ENCODE peak calls at places on chromosome 4, in four cellular contexts. T is Peyer's patch, U is K562, H is stomach. I is an unnamed sample.

GRCh38 chr4:76637704-76638361 is 202.8 kb downstream of the SHROOM3 start:
- DNase-seq in T (no peak), U (no peak), H (no peak), I (no peak)

GRCh38 chr4:87967193-87967592 is 8.3 kb upstream of the SPP1 start:
- DNase-seq in T (no peak), U (no peak), H (no peak), I (no peak)

GRCh38 chr4:77152421-77152820 is 4.6 kb upstream of the CCNG2 start:
- DNase-seq in T (no peak), U (no peak), H (no peak), I (no peak)

GRCh38 chr4:185242749-185243533 is 33.5 kb downstream of the SNX25 start:
- DNase-seq in T (no peak), U (no peak), H (no peak), I (no peak)

GRCh38 chr4:147984065-147984777 is 252.3 kb downstream of the ARHGAP10 start:
- DNase-seq in T (no peak), U (peak; percentile 74), H (no peak), I (peak; percentile 35)

GRCh38 chr4:136900706-136901105 is 631.6 kb downstream of the PCDH18 start:
- DNase-seq in T (no peak), U (no peak), H (no peak), I (no peak)

GRCh38 chr4:69377562-69377961 is 97.3 kb downstream of the UGT2B28 start:
- DNase-seq in T (no peak), U (no peak), H (no peak), I (no peak)

GRCh38 chr4:30473225-30473624 is 246.9 kb upstream of the PCDH7 start:
- DNase-seq in T (no peak), U (no peak), H (no peak), I (no peak)

GRCh38 chr4:56653461-56654237 is 27.4 kb downstream of the HOPX start:
- DNase-seq in T (no peak), U (no peak), H (no peak), I (peak; percentile 23)

GRCh38 chr4:99403380-99404194 is 31.6 kb downstream of the ADH7 start:
- DNase-seq in T (no peak), U (no peak), H (no peak), I (peak; percentile 86)

GRCh38 chr4:147828361-147828760 is 96.5 kb downstream of the ARHGAP10 start:
- DNase-seq in T (no peak), U (no peak), H (no peak), I (peak; percentile 17)

GRCh38 chr4:77001907-77002306 is 52.4 kb downstream of the SEPTIN11 start:
- DNase-seq in T (no peak), U (no peak), H (no peak), I (no peak)

GRCh38 chr4:77465271-77465670 is 140.3 kb upstream of the CXCL13 start:
- DNase-seq in T (no peak), U (no peak), H (peak; percentile 62), I (peak; percentile 51)

GRCh38 chr4:140870427-140870826 is 114.2 kb upstream of the TBC1D9 start:
- DNase-seq in T (no peak), U (no peak), H (no peak), I (no peak)

GRCh38 chr4:113657834-113658233 is 103.7 kb downstream of the CAMK2D start:
- DNase-seq in T (no peak), U (no peak), H (no peak), I (no peak)

GRCh38 chr4:168572002-168572401 is 75.2 kb downstream of the PALLD start:
- DNase-seq in T (no peak), U (no peak), H (no peak), I (no peak)

GRCh38 chr4:14111730-14112171 is 484.2 kb upstream of the BOD1L1 start:
- DNase-seq in T (no peak), U (no peak), H (no peak), I (no peak)

GRCh38 chr4:117331817-117332216 is 246.4 kb upstream of the TRAM1L1 start:
- DNase-seq in T (no peak), U (no peak), H (no peak), I (no peak)

GRCh38 chr4:96347582-96347981 is 507.7 kb downstream of the PDHA2 start:
- DNase-seq in T (no peak), U (no peak), H (no peak), I (no peak)

GRCh38 chr4:152045397-152045780 is 284.6 kb upstream of the GATB start:
- DNase-seq in T (no peak), U (no peak), H (no peak), I (no peak)

GRCh38 chr4:154416183-154416543 is 75.4 kb downstream of the DCHS2 start:
- DNase-seq in T (peak; percentile 38), U (peak; percentile 15), H (no peak), I (peak; percentile 1)

GRCh38 chr4:153060191-153060590 is 124.1 kb downstream of the FHDC1 start:
- DNase-seq in T (no peak), U (no peak), H (no peak), I (no peak)

GRCh38 chr4:81631958-81632439 is 160.3 kb upstream of the RASGEF1B start:
- DNase-seq in T (no peak), U (peak; percentile 9), H (no peak), I (no peak)

GRCh38 chr4:107586321-107586720 is 133.7 kb downstream of the PAPSS1 start:
- DNase-seq in T (no peak), U (no peak), H (no peak), I (no peak)

GRCh38 chr4:14863420-14864364 is 138.6 kb upstream of the CPEB2 start:
- DNase-seq in T (no peak), U (no peak), H (no peak), I (no peak)

GRCh38 chr4:10983274-10983673 is 298.7 kb upstream of the CLNK start:
- DNase-seq in T (peak; percentile 65), U (no peak), H (no peak), I (peak; percentile 18)

GRCh38 chr4:8261851-8262535 is 7.6 kb upstream of the HTRA3 start:
- DNase-seq in T (no peak), U (peak; percentile 37), H (no peak), I (no peak)

GRCh38 chr4:53763813-53764597 is 172.7 kb upstream of the LNX1 start:
- DNase-seq in T (no peak), U (no peak), H (no peak), I (no peak)

GRCh38 chr4:7766661-7767345 is 172.9 kb downstream of the AFAP1 start:
- DNase-seq in T (no peak), U (no peak), H (no peak), I (no peak)

GRCh38 chr4:183492791-183493221 is 12.1 kb upstream of the ING2 start:
- DNase-seq in T (no peak), U (no peak), H (no peak), I (no peak)

GRCh38 chr4:55397521-55398321 is 2.0 kb downstream of the TMEM165 start:
- DNase-seq in T (no peak), U (no peak), H (no peak), I (peak; percentile 38)

GRCh38 chr4:55398461-55398860 is 2.7 kb downstream of the TMEM165 start:
- DNase-seq in T (no peak), U (no peak), H (no peak), I (no peak)

GRCh38 chr4:55397024-55397520 is 1.3 kb downstream of the TMEM165 start:
- DNase-seq in T (no peak), U (no peak), H (no peak), I (no peak)

GRCh38 chr4:55399581-55399980 is 3.8 kb downstream of the TMEM165 start:
- DNase-seq in T (no peak), U (no peak), H (no peak), I (no peak)

GRCh38 chr4:55398966-55399365 is 3.2 kb downstream of the TMEM165 start:
- DNase-seq in T (no peak), U (no peak), H (no peak), I (peak; percentile 18)
- H3K27ac ChIP-seq in T (no peak overlapping the region), U (peak overlapping the region; percentile 34), H (peak overlapping the region; percentile 99), I (no peak overlapping the region)

DNA sequence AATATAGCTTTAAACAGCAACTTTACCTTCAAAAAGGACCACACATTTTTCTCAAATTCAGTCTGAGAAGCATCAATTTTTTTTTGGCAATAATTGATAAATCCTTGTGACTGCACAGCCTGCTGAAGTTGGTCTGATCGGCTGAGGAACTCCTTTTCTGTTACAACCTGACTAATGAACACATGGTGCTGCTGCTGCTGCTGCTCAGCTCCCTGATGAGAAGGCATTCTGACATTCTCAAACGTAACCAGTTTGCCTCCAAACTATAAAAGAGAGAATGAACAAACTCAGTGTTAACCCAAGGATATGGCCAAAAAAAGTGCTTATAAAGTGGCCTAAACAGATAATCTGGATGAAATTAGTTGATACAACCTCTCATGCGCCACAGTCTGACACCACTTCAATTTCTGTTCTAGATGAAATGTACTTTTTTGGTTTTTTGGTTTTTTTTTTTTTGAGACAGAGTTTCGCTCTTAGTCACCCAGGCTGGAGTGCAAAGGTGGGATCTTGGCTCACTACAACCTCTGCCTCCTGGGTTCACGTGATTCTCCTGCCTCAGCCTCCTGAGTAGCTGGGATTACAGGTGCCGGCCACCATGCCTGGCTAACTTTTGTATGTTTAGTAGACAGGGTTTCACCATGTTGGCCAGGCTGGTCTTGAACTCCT is 26.5 kb downstream of the SEC31A start:
- DNase-seq in T (no peak), U (no peak), H (no peak), I (no peak)
- H3K36me3 ChIP-seq in T (peaks cover 86% of the 10 kb centered on the region), U (peaks cover 82% of the 10 kb centered on the region), H (peaks cover 95% of the 10 kb centered on the region), I (peaks cover 18% of the 10 kb centered on the region)

GRCh38 chr4:36198861-36199260 is 45.5 kb downstream of the ARAP2 start:
- DNase-seq in T (no peak), U (no peak), H (no peak), I (no peak)
- H3K4me3 ChIP-seq in T (no peak overlapping the region), U (no peak overlapping the region), H (no peak overlapping the region), I (no peak overlapping the region)

GRCh38 chr4:89216866-89217265 is 90.7 kb downstream of the GPRIN3 start:
- DNase-seq in T (no peak), U (no peak), H (no peak), I (no peak)

GRCh38 chr4:89215736-89216135 is 91.9 kb downstream of the GPRIN3 start:
- DNase-seq in T (no peak), U (no peak), H (no peak), I (no peak)

GRCh38 chr4:89218587-89218986 is 89.0 kb downstream of the GPRIN3 start:
- DNase-seq in T (no peak), U (no peak), H (no peak), I (no peak)

GRCh38 chr4:89216422-89216821 is 91.2 kb downstream of the GPRIN3 start:
- DNase-seq in T (no peak), U (no peak), H (no peak), I (no peak)

DNA sequence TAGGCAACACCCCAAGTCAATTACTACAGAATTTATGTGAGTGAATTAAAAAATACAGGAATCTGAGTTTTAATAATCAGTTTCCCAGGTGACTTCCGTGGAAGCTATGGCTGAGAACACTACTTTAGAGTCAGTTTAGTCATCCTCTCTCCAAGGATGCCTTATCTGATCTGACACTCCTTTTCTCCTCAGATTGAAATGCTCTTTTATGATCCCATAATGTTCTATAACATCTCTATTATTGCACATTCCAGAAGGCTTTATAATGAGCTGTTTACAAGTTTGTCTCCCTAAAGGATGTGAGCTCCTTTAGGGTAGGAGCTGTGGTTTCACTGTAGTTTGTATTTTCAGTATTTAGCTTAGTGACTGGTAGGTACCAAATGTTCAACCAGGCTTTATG is 90.0 kb downstream of the GPRIN3 start:
- DNase-seq in T (no peak), U (no peak), H (no peak), I (no peak)
- H3K27ac ChIP-seq in T (no peak overlapping the region), U (no peak overlapping the region), H (no peak overlapping the region), I (no peak overlapping the region)